ENCODE peak calls at places on chromosomes 6 and 20, in four cellular contexts. One of them, this sample, is unnamed.

GRCh38 chr6:131950767-131951575 is at the start of gene CCN2:
- DNase-seq in stimulated activated CD4-positive, alpha-beta T cell treated with anti-CD3 and anti-CD28 coated beads, Interleukin-15, amount 100 ng/mL, for 1 hour: no peak
- DNase-seq in HTR-8/SVneo: peak; percentile 95
- DNase-seq in sciatic nerve: peak; percentile 88
- DNase-seq in this sample: peak; percentile 93

GRCh38 chr6:34056301-34056700 is 89.6 kb downstream of the GRM4 start:
- DNase-seq in sciatic nerve: peak; percentile 81
- DNase-seq in HTR-8/SVneo: no peak
- DNase-seq in stimulated activated CD4-positive, alpha-beta T cell treated with anti-CD3 and anti-CD28 coated beads, Interleukin-15, amount 100 ng/mL, for 1 hour: no peak
- DNase-seq in this sample: no peak

GRCh38 chr6:44043036-44043478 is 84.2 kb downstream of the MRPL14 start:
- DNase-seq in HTR-8/SVneo: no peak
- DNase-seq in stimulated activated CD4-positive, alpha-beta T cell treated with anti-CD3 and anti-CD28 coated beads, Interleukin-15, amount 100 ng/mL, for 1 hour: no peak
- DNase-seq in sciatic nerve: no peak
- DNase-seq in this sample: peak; percentile 51

GRCh38 chr6:14696367-14696766 is 549.5 kb upstream of the JARID2 start:
- DNase-seq in HTR-8/SVneo: no peak
- DNase-seq in sciatic nerve: no peak
- DNase-seq in stimulated activated CD4-positive, alpha-beta T cell treated with anti-CD3 and anti-CD28 coated beads, Interleukin-15, amount 100 ng/mL, for 1 hour: no peak
- DNase-seq in this sample: no peak

GRCh38 chr6:82364087-82365010 is 732 bp downstream of the TPBG start:
- DNase-seq in HTR-8/SVneo: peak; percentile 44
- DNase-seq in sciatic nerve: peak; percentile 74
- DNase-seq in stimulated activated CD4-positive, alpha-beta T cell treated with anti-CD3 and anti-CD28 coated beads, Interleukin-15, amount 100 ng/mL, for 1 hour: no peak
- DNase-seq in this sample: peak; percentile 76

GRCh38 chr6:53484409-53485280 is 60.3 kb downstream of the GCLC start:
- DNase-seq in sciatic nerve: peak; percentile 91
- DNase-seq in HTR-8/SVneo: peak; percentile 32
- DNase-seq in stimulated activated CD4-positive, alpha-beta T cell treated with anti-CD3 and anti-CD28 coated beads, Interleukin-15, amount 100 ng/mL, for 1 hour: peak; percentile 26
- DNase-seq in this sample: peak; percentile 67

GRCh38 chr20:25397827-25398226 is 7.2 kb upstream of the ABHD12 start:
- DNase-seq in HTR-8/SVneo: no peak
- DNase-seq in stimulated activated CD4-positive, alpha-beta T cell treated with anti-CD3 and anti-CD28 coated beads, Interleukin-15, amount 100 ng/mL, for 1 hour: no peak
- DNase-seq in sciatic nerve: no peak
- DNase-seq in this sample: peak; percentile 62

GRCh38 chr20:4513720-4514119 is 208.0 kb upstream of the PRND start:
- DNase-seq in sciatic nerve: no peak
- DNase-seq in HTR-8/SVneo: no peak
- DNase-seq in stimulated activated CD4-positive, alpha-beta T cell treated with anti-CD3 and anti-CD28 coated beads, Interleukin-15, amount 100 ng/mL, for 1 hour: no peak
- DNase-seq in this sample: no peak

GRCh38 chr20:35447082-35447789 is 8.2 kb upstream of the CEP250 start:
- DNase-seq in HTR-8/SVneo: peak; percentile 84
- DNase-seq in stimulated activated CD4-positive, alpha-beta T cell treated with anti-CD3 and anti-CD28 coated beads, Interleukin-15, amount 100 ng/mL, for 1 hour: peak; percentile 81
- DNase-seq in sciatic nerve: peak; percentile 93
- DNase-seq in this sample: peak; percentile 80

GRCh38 chr20:4195499-4195898 is 180.1 kb upstream of the RNF24 start:
- DNase-seq in sciatic nerve: no peak
- DNase-seq in HTR-8/SVneo: peak; percentile 60
- DNase-seq in stimulated activated CD4-positive, alpha-beta T cell treated with anti-CD3 and anti-CD28 coated beads, Interleukin-15, amount 100 ng/mL, for 1 hour: no peak
- DNase-seq in this sample: peak; percentile 31

GRCh38 chr6:135901776-135902524 is 50.4 kb downstream of the PDE7B start:
- DNase-seq in stimulated activated CD4-positive, alpha-beta T cell treated with anti-CD3 and anti-CD28 coated beads, Interleukin-15, amount 100 ng/mL, for 1 hour: no peak
- DNase-seq in sciatic nerve: peak; percentile 81
- DNase-seq in HTR-8/SVneo: no peak
- DNase-seq in this sample: no peak

GRCh38 chr6:168054663-168055560 is 24.1 kb downstream of the FRMD1 start:
- DNase-seq in sciatic nerve: no peak
- DNase-seq in stimulated activated CD4-positive, alpha-beta T cell treated with anti-CD3 and anti-CD28 coated beads, Interleukin-15, amount 100 ng/mL, for 1 hour: no peak
- DNase-seq in HTR-8/SVneo: no peak
- DNase-seq in this sample: no peak

GRCh38 chr20:58472273-58473018 is 42.8 kb downstream of the APCDD1L start:
- DNase-seq in sciatic nerve: no peak
- DNase-seq in HTR-8/SVneo: no peak
- DNase-seq in stimulated activated CD4-positive, alpha-beta T cell treated with anti-CD3 and anti-CD28 coated beads, Interleukin-15, amount 100 ng/mL, for 1 hour: no peak
- DNase-seq in this sample: no peak

GRCh38 chr20:42739692-42740091 is 450.0 kb downstream of the PTPRT start:
- DNase-seq in HTR-8/SVneo: no peak
- DNase-seq in stimulated activated CD4-positive, alpha-beta T cell treated with anti-CD3 and anti-CD28 coated beads, Interleukin-15, amount 100 ng/mL, for 1 hour: no peak
- DNase-seq in sciatic nerve: no peak
- DNase-seq in this sample: no peak

GRCh38 chr20:5168582-5169396 is 42.0 kb downstream of the CDS2 start:
- DNase-seq in HTR-8/SVneo: peak; percentile 54
- DNase-seq in stimulated activated CD4-positive, alpha-beta T cell treated with anti-CD3 and anti-CD28 coated beads, Interleukin-15, amount 100 ng/mL, for 1 hour: no peak
- DNase-seq in sciatic nerve: no peak
- DNase-seq in this sample: peak; percentile 69

GRCh38 chr6:158409451-158409850 is 97.2 kb downstream of the TULP4 start:
- DNase-seq in HTR-8/SVneo: no peak
- DNase-seq in sciatic nerve: no peak
- DNase-seq in stimulated activated CD4-positive, alpha-beta T cell treated with anti-CD3 and anti-CD28 coated beads, Interleukin-15, amount 100 ng/mL, for 1 hour: no peak
- DNase-seq in this sample: peak; percentile 60

GRCh38 chr20:58712823-58713731 is 20.5 kb downstream of the NPEPL1 start:
- DNase-seq in HTR-8/SVneo: no peak
- DNase-seq in stimulated activated CD4-positive, alpha-beta T cell treated with anti-CD3 and anti-CD28 coated beads, Interleukin-15, amount 100 ng/mL, for 1 hour: no peak
- DNase-seq in sciatic nerve: peak; percentile 51
- DNase-seq in this sample: no peak

GRCh38 chr20:36407196-36407733 is 101.1 kb downstream of the DLGAP4 start:
- DNase-seq in sciatic nerve: no peak
- DNase-seq in stimulated activated CD4-positive, alpha-beta T cell treated with anti-CD3 and anti-CD28 coated beads, Interleukin-15, amount 100 ng/mL, for 1 hour: no peak
- DNase-seq in HTR-8/SVneo: no peak
- DNase-seq in this sample: peak; percentile 9

GRCh38 chr20:64069614-64070243 is 6.7 kb downstream of the TCEA2 start:
- DNase-seq in stimulated activated CD4-positive, alpha-beta T cell treated with anti-CD3 and anti-CD28 coated beads, Interleukin-15, amount 100 ng/mL, for 1 hour: no peak
- DNase-seq in HTR-8/SVneo: peak; percentile 84
- DNase-seq in sciatic nerve: no peak
- DNase-seq in this sample: no peak

GRCh38 chr20:31569163-31570020 is 35.7 kb upstream of the ID1 start:
- DNase-seq in stimulated activated CD4-positive, alpha-beta T cell treated with anti-CD3 and anti-CD28 coated beads, Interleukin-15, amount 100 ng/mL, for 1 hour: peak; percentile 29
- DNase-seq in HTR-8/SVneo: peak; percentile 69
- DNase-seq in sciatic nerve: peak; percentile 75
- DNase-seq in this sample: peak; percentile 71

GRCh38 chr6:37845930-37846329 is 26.4 kb downstream of the ZFAND3 start:
- DNase-seq in HTR-8/SVneo: no peak
- DNase-seq in sciatic nerve: no peak
- DNase-seq in stimulated activated CD4-positive, alpha-beta T cell treated with anti-CD3 and anti-CD28 coated beads, Interleukin-15, amount 100 ng/mL, for 1 hour: no peak
- DNase-seq in this sample: no peak

GRCh38 chr6:91079939-91080338 is 493.1 kb upstream of the MAP3K7 start:
- DNase-seq in sciatic nerve: no peak
- DNase-seq in stimulated activated CD4-positive, alpha-beta T cell treated with anti-CD3 and anti-CD28 coated beads, Interleukin-15, amount 100 ng/mL, for 1 hour: no peak
- DNase-seq in HTR-8/SVneo: no peak
- DNase-seq in this sample: peak; percentile 36

GRCh38 chr6:7479801-7480266 is 61.6 kb upstream of the DSP start:
- DNase-seq in sciatic nerve: no peak
- DNase-seq in stimulated activated CD4-positive, alpha-beta T cell treated with anti-CD3 and anti-CD28 coated beads, Interleukin-15, amount 100 ng/mL, for 1 hour: no peak
- DNase-seq in HTR-8/SVneo: peak; percentile 40
- DNase-seq in this sample: peak; percentile 36

GRCh38 chr20:63534427-63534830 is 2.7 kb downstream of the PTK6 start:
- DNase-seq in HTR-8/SVneo: no peak
- DNase-seq in stimulated activated CD4-positive, alpha-beta T cell treated with anti-CD3 and anti-CD28 coated beads, Interleukin-15, amount 100 ng/mL, for 1 hour: no peak
- DNase-seq in sciatic nerve: no peak
- DNase-seq in this sample: no peak

GRCh38 chr6:27545271-27546046 is 72.6 kb upstream of the ZNF184 start:
- DNase-seq in sciatic nerve: no peak
- DNase-seq in stimulated activated CD4-positive, alpha-beta T cell treated with anti-CD3 and anti-CD28 coated beads, Interleukin-15, amount 100 ng/mL, for 1 hour: no peak
- DNase-seq in HTR-8/SVneo: peak; percentile 65
- DNase-seq in this sample: peak; percentile 71

GRCh38 chr6:143126574-143126941 is 65.9 kb downstream of the AIG1 start:
- DNase-seq in HTR-8/SVneo: no peak
- DNase-seq in sciatic nerve: no peak
- DNase-seq in stimulated activated CD4-positive, alpha-beta T cell treated with anti-CD3 and anti-CD28 coated beads, Interleukin-15, amount 100 ng/mL, for 1 hour: no peak
- DNase-seq in this sample: no peak

GRCh38 chr20:23217023-23217422 is 130.9 kb upstream of the CD93 start:
- DNase-seq in HTR-8/SVneo: no peak
- DNase-seq in sciatic nerve: no peak
- DNase-seq in stimulated activated CD4-positive, alpha-beta T cell treated with anti-CD3 and anti-CD28 coated beads, Interleukin-15, amount 100 ng/mL, for 1 hour: no peak
- DNase-seq in this sample: no peak

GRCh38 chr6:71476371-71476770 is 187.8 kb downstream of the OGFRL1 start:
- DNase-seq in stimulated activated CD4-positive, alpha-beta T cell treated with anti-CD3 and anti-CD28 coated beads, Interleukin-15, amount 100 ng/mL, for 1 hour: no peak
- DNase-seq in HTR-8/SVneo: no peak
- DNase-seq in sciatic nerve: no peak
- DNase-seq in this sample: no peak

GRCh38 chr20:63890201-63890576 is 4.7 kb upstream of the DNAJC5 start:
- DNase-seq in sciatic nerve: no peak
- DNase-seq in stimulated activated CD4-positive, alpha-beta T cell treated with anti-CD3 and anti-CD28 coated beads, Interleukin-15, amount 100 ng/mL, for 1 hour: no peak
- DNase-seq in HTR-8/SVneo: no peak
- DNase-seq in this sample: no peak

GRCh38 chr20:61073376-61073775 is 178.7 kb upstream of the CDH4 start:
- DNase-seq in sciatic nerve: no peak
- DNase-seq in HTR-8/SVneo: no peak
- DNase-seq in stimulated activated CD4-positive, alpha-beta T cell treated with anti-CD3 and anti-CD28 coated beads, Interleukin-15, amount 100 ng/mL, for 1 hour: no peak
- DNase-seq in this sample: no peak

GRCh38 chr6:127515794-127516675 is 3.1 kb downstream of the MTCL3 start:
- DNase-seq in HTR-8/SVneo: peak; percentile 70
- DNase-seq in stimulated activated CD4-positive, alpha-beta T cell treated with anti-CD3 and anti-CD28 coated beads, Interleukin-15, amount 100 ng/mL, for 1 hour: peak; percentile 51
- DNase-seq in sciatic nerve: peak; percentile 81
- DNase-seq in this sample: peak; percentile 74

GRCh38 chr6:72959821-72960220 is 265.5 kb downstream of the KHDC1L start:
- DNase-seq in HTR-8/SVneo: no peak
- DNase-seq in stimulated activated CD4-positive, alpha-beta T cell treated with anti-CD3 and anti-CD28 coated beads, Interleukin-15, amount 100 ng/mL, for 1 hour: no peak
- DNase-seq in sciatic nerve: no peak
- DNase-seq in this sample: no peak

GRCh38 chr20:63580796-63581461 is 6.9 kb upstream of the HELZ2 start:
- DNase-seq in sciatic nerve: no peak
- DNase-seq in HTR-8/SVneo: peak; percentile 89
- DNase-seq in stimulated activated CD4-positive, alpha-beta T cell treated with anti-CD3 and anti-CD28 coated beads, Interleukin-15, amount 100 ng/mL, for 1 hour: peak; percentile 59
- DNase-seq in this sample: peak; percentile 27

GRCh38 chr6:139126255-139126654 is 8.6 kb upstream of the HECA start:
- DNase-seq in sciatic nerve: no peak
- DNase-seq in HTR-8/SVneo: no peak
- DNase-seq in stimulated activated CD4-positive, alpha-beta T cell treated with anti-CD3 and anti-CD28 coated beads, Interleukin-15, amount 100 ng/mL, for 1 hour: no peak
- DNase-seq in this sample: peak; percentile 94

GRCh38 chr20:9886227-9886626 is 47.4 kb upstream of the PAK5 start:
- DNase-seq in stimulated activated CD4-positive, alpha-beta T cell treated with anti-CD3 and anti-CD28 coated beads, Interleukin-15, amount 100 ng/mL, for 1 hour: no peak
- DNase-seq in HTR-8/SVneo: no peak
- DNase-seq in sciatic nerve: no peak
- DNase-seq in this sample: no peak

GRCh38 chr20:40706977-40707582 is 18.0 kb upstream of the MAFB start:
- DNase-seq in sciatic nerve: no peak
- DNase-seq in stimulated activated CD4-positive, alpha-beta T cell treated with anti-CD3 and anti-CD28 coated beads, Interleukin-15, amount 100 ng/mL, for 1 hour: no peak
- DNase-seq in HTR-8/SVneo: no peak
- DNase-seq in this sample: no peak

GRCh38 chr6:125546827-125547226 is 202.6 kb upstream of the HEY2 start:
- DNase-seq in HTR-8/SVneo: no peak
- DNase-seq in sciatic nerve: no peak
- DNase-seq in stimulated activated CD4-positive, alpha-beta T cell treated with anti-CD3 and anti-CD28 coated beads, Interleukin-15, amount 100 ng/mL, for 1 hour: no peak
- DNase-seq in this sample: peak; percentile 21

GRCh38 chr20:35166242-35166830 is 5.5 kb upstream of the PROCR start:
- DNase-seq in stimulated activated CD4-positive, alpha-beta T cell treated with anti-CD3 and anti-CD28 coated beads, Interleukin-15, amount 100 ng/mL, for 1 hour: no peak
- DNase-seq in sciatic nerve: no peak
- DNase-seq in HTR-8/SVneo: no peak
- DNase-seq in this sample: peak; percentile 6

GRCh38 chr6:170094686-170095272 is 196.1 kb downstream of the DLL1 start:
- DNase-seq in HTR-8/SVneo: no peak
- DNase-seq in stimulated activated CD4-positive, alpha-beta T cell treated with anti-CD3 and anti-CD28 coated beads, Interleukin-15, amount 100 ng/mL, for 1 hour: no peak
- DNase-seq in sciatic nerve: peak; percentile 49
- DNase-seq in this sample: no peak